ENCODE peak calls at places on chromosomes 6 and 20, in five cellular contexts. B is lower lobe of right lung, S is GM23338, D is foreskin keratinocyte, M is fibroblast of lung. W is an unnamed sample.
A peak's percentile ranks its signal among the peaks of the same experiment; 100 is the strongest.

GRCh38 chr6:45608252-45608911 is 230.6 kb upstream of the SUPT3H start:
- DNase-seq in B (no peak), S (no peak), D (peak; percentile 65), M (peak; percentile 76), W (no peak)

GRCh38 chr6:96898241-96898851 is 655 bp upstream of the NDUFAF4 start:
- DNase-seq in B (no peak), S (peak; percentile 11), D (peak; percentile 10), M (peak; percentile 30), W (no peak)

GRCh38 chr6:158321960-158322359 is 9.7 kb downstream of the TULP4 start:
- DNase-seq in B (no peak), S (no peak), D (no peak), M (peak; percentile 83), W (no peak)

GRCh38 chr6:164967102-164967501 is 342.3 kb downstream of the C6orf118 start:
- DNase-seq in B (no peak), S (peak; percentile 33), D (no peak), M (no peak), W (no peak)

GRCh38 chr6:133645000-133645619 is 243.8 kb upstream of the TCF21 start:
- DNase-seq in B (no peak), S (no peak), D (no peak), M (peak; percentile 86), W (no peak)

GRCh38 chr20:36454664-36455427 is 86.5 kb upstream of the MYL9 start:
- DNase-seq in B (peak; percentile 62), S (peak; percentile 68), D (no peak), M (peak; percentile 21), W (no peak)

GRCh38 chr20:3316131-3316530 is 77.1 kb upstream of the SLC4A11 start:
- DNase-seq in B (peak; percentile 52), S (no peak), D (no peak), M (no peak), W (no peak)

GRCh38 chr20:9306521-9306920 is 207.9 kb upstream of the LAMP5 start:
- DNase-seq in B (no peak), S (no peak), D (peak; percentile 53), M (peak; percentile 49), W (no peak)

GRCh38 chr6:89986650-89987074 is 92.4 kb downstream of the GJA10 start:
- DNase-seq in B (no peak), S (no peak), D (no peak), M (peak; percentile 89), W (no peak)

GRCh38 chr20:59351148-59352040 is 51.0 kb downstream of the EDN3 start:
- DNase-seq in B (no peak), S (no peak), D (no peak), M (no peak), W (no peak)

GRCh38 chr20:15760217-15760567 is 813.1 kb downstream of the KIF16B start:
- DNase-seq in B (no peak), S (no peak), D (no peak), M (no peak), W (no peak)

GRCh38 chr6:25136879-25137278 is 142.3 kb upstream of the CARMIL1 start:
- DNase-seq in B (no peak), S (no peak), D (no peak), M (peak; percentile 33), W (no peak)

GRCh38 chr20:38321959-38322598 is 18.1 kb downstream of the BPI start:
- DNase-seq in B (no peak), S (peak; percentile 75), D (no peak), M (peak; percentile 59), W (no peak)

GRCh38 chr6:17059820-17060219 is 42.0 kb upstream of the STMND1 start:
- DNase-seq in B (no peak), S (no peak), D (peak; percentile 88), M (no peak), W (no peak)

GRCh38 chr6:8014947-8015346 is 49.2 kb downstream of the BLOC1S5 start:
- DNase-seq in B (no peak), S (no peak), D (no peak), M (no peak), W (no peak)

GRCh38 chr6:62711750-62712149 is 425.7 kb upstream of the KHDRBS2 start:
- DNase-seq in B (no peak), S (no peak), D (no peak), M (no peak), W (no peak)

GRCh38 chr6:8047466-8048292 is 16.5 kb downstream of the BLOC1S5 start:
- DNase-seq in B (no peak), S (no peak), D (no peak), M (peak; percentile 55), W (no peak)

GRCh38 chr6:169222126-169222525 is 31.5 kb downstream of the THBS2 start:
- DNase-seq in B (no peak), S (no peak), D (no peak), M (no peak), W (no peak)

GRCh38 chr6:193773-194310 is 98.4 kb upstream of the DUSP22 start:
- DNase-seq in B (no peak), S (no peak), D (no peak), M (no peak), W (no peak)

GRCh38 chr6:8375916-8376315 is 59.4 kb downstream of the SLC35B3 start:
- DNase-seq in B (no peak), S (no peak), D (no peak), M (no peak), W (no peak)

GRCh38 chr6:109772961-109773431 is 81.9 kb downstream of the FIG4 start:
- DNase-seq in B (no peak), S (no peak), D (no peak), M (peak; percentile 80), W (no peak)

GRCh38 chr6:111087871-111088667 is 766 bp downstream of the SLC16A10 start:
- DNase-seq in B (peak; percentile 56), S (peak; percentile 73), D (no peak), M (peak; percentile 11), W (no peak)

GRCh38 chr6:15096894-15097837 is 148.7 kb upstream of the JARID2 start:
- DNase-seq in B (no peak), S (no peak), D (peak; percentile 40), M (peak; percentile 21), W (no peak)

GRCh38 chr6:2351090-2351489 is 105.7 kb upstream of the GMDS start:
- DNase-seq in B (no peak), S (no peak), D (no peak), M (no peak), W (no peak)

GRCh38 chr6:113350521-113350920 is 506.6 kb upstream of the MARCKS start:
- DNase-seq in B (no peak), S (no peak), D (no peak), M (peak; percentile 46), W (no peak)

GRCh38 chr6:4224082-4224978 is 89.0 kb upstream of the ECI2 start:
- DNase-seq in B (no peak), S (no peak), D (no peak), M (peak; percentile 80), W (no peak)

GRCh38 chr6:151784441-151785214 is 22.9 kb upstream of the ESR1 start:
- DNase-seq in B (no peak), S (no peak), D (no peak), M (peak; percentile 5), W (no peak)

GRCh38 chr20:8616792-8617191 is 452.1 kb upstream of the PLCB4 start:
- DNase-seq in B (no peak), S (no peak), D (no peak), M (no peak), W (no peak)

GRCh38 chr6:69693749-69694148 is 103.1 kb downstream of the LMBRD1 start:
- DNase-seq in B (no peak), S (no peak), D (no peak), M (peak; percentile 1), W (no peak)

DNA sequence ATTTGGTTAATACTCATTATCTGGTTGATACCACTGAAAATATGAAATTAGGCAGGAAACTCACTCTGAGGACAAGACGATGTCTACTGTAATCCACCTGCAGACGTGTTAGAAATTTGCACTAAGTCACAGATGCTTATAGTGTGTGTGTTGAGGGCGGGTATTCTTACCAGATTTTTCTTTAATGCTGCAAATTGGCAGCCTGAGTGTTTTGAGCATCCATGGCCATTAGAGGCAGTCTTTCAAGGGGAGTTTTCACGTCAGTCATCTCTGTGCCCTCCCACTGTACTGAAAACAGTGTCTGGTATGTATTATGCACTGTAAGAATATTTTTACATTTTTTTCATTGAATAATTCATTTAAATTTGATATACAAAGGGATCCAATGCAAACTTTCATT is 266.5 kb upstream of the QKI start:
- DNase-seq in B (no peak), S (peak; percentile 18), D (no peak), M (no peak), W (no peak)
- TF ChIP-seq CTCF in B (no peak), S (peak; percentile 31), D (peak; percentile 4), M (no peak), W (no peak)

GRCh38 chr6:52691718-52692117 is 20.8 kb downstream of the TMEM14A start:
- DNase-seq in B (no peak), S (no peak), D (no peak), M (peak; percentile 18), W (no peak)
- TF ChIP-seq CTCF in B (no peak), S (no peak), D (peak; percentile 19), M (no peak), W (no peak)

GRCh38 chr20:44800398-44801046 is 9.8 kb downstream of the RIMS4 start:
- DNase-seq in B (no peak), S (peak; percentile 68), D (no peak), M (no peak), W (peak; percentile 8)
- TF ChIP-seq CTCF in B (peak; percentile 11), S (peak; percentile 71), D (peak; percentile 38), M (no peak), W (no peak)

DNA sequence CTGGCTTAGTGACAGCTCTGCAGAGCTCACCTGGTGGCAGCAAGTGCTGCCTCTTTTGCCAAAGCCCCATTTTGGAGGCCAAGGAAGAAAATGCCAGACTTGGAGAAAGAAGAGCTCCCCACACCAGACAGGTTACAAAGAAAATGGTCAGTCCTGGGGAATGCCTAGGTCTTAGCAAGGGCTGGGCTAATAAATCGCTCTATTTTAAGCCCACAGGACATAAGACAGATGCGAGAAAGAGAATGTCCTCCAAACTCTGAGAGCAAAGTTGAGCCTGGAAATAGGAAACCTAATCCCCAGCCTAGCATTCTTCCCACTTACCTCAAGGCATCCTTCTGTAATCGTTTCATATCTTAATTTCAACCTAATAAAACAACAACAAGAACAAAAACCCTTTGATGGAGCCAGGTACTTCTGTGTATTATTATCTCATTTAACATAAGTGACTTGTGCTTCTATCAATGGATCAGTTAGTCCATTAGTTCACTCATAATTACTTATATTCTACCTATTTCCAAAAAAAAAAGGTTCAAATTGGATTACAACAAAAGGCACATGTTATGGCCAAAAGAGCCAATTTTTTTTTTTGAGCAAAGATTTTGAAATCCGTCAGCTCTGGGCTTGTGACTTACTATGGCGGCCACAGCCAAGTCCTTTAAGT is 40.4 kb upstream of the FAM83C start:
- DNase-seq in B (no peak), S (no peak), D (no peak), M (no peak), W (no peak)
- TF ChIP-seq CTCF in B (no peak), S (no peak), D (no peak), M (no peak), W (no peak)

DNA sequence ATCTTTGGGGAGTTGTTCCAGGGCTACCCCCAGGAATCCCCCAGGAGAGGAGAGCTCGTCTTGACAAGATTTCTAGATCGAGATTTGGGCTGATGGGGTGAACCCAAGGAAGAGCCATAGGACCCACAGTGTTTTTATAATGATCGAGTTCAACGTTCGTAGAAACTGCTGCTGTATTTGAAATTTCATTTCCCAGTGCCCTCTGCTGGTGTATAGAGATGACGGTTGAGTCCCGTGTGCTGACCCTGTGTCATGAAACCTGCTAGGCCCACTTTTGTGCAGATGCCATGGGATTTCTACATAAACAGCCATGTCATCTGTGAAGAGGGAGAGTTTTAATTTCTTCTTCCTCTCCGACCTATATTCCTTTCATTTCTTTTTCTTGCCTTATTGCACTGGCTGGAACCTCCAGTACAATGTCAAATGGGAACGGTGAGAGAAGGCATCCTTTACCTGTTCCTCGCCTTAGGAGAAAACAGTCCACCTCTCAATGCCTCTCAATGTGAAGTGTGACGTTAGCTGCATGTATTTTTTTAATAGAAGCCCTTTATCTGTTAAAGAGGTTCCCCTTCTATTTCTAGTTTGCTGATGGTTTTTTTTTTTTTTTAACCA is 28.6 kb upstream of the NTSR1 start:
- DNase-seq in B (no peak), S (no peak), D (no peak), M (no peak), W (no peak)
- TF ChIP-seq CTCF in B (no peak), S (peak; percentile 8), D (no peak), M (no peak), W (no peak)

W was measured in CD14-positive monocyte.